ENCODE peak calls at places on chromosome 6, in four cellular contexts. K is endothelial cell; Y is Caco-2; S is activated naive CD4-positive, alpha-beta T cell treated with anti-CD3 and anti-CD28 coated beads, Interleukin-2, amount 50 U/mL, for 16 hours. N is an unnamed sample.

GRCh38 chr6:125220712-125221111 is 67.1 kb downstream of the TPD52L1 start:
- DNase-seq in K (peak), Y (no peak), S (no peak), N (no peak)

GRCh38 chr6:157755032-157755751 is 67.9 kb upstream of the SNX9 start:
- DNase-seq in K (no peak), Y (no peak), S (no peak), N (no peak)

GRCh38 chr6:43521836-43522235 is 4.9 kb downstream of the POLR1C start:
- DNase-seq in K (no peak), Y (no peak), S (no peak), N (no peak)

GRCh38 chr6:141421378-141421777 is 711.3 kb upstream of the GJE1 start:
- DNase-seq in K (no peak), Y (no peak), S (no peak), N (no peak)

GRCh38 chr6:104527761-104528415 is 331.8 kb downstream of the HACE1 start:
- DNase-seq in K (peak), Y (no peak), S (no peak), N (no peak)

GRCh38 chr6:35128496-35128895 is 12.6 kb downstream of the TCP11 start:
- DNase-seq in K (no peak), Y (no peak), S (no peak), N (no peak)

GRCh38 chr6:42339991-42340401 is 111.7 kb downstream of the TRERF1 start:
- DNase-seq in K (no peak), Y (no peak), S (peak), N (no peak)

GRCh38 chr6:69265706-69266105 is 531.1 kb downstream of the LMBRD1 start:
- DNase-seq in K (no peak), Y (no peak), S (no peak), N (no peak)

GRCh38 chr6:7644394-7644793 is 54.4 kb downstream of the SNRNP48 start:
- DNase-seq in K (no peak), Y (no peak), S (no peak), N (no peak)

GRCh38 chr6:61886608-61887259 is 399.3 kb downstream of the KHDRBS2 start:
- DNase-seq in K (no peak), Y (no peak), S (no peak), N (no peak)

GRCh38 chr6:17012421-17013225 is 89.2 kb upstream of the STMND1 start:
- DNase-seq in K (peak), Y (peak), S (no peak), N (no peak)

GRCh38 chr6:67888886-67889681 is 746.0 kb upstream of the ADGRB3 start:
- DNase-seq in K (no peak), Y (no peak), S (no peak), N (no peak)

GRCh38 chr6:17001188-17001587 is 100.7 kb upstream of the STMND1 start:
- DNase-seq in K (no peak), Y (no peak), S (no peak), N (no peak)

GRCh38 chr6:161379828-161380598 is 106.2 kb upstream of the AGPAT4 start:
- DNase-seq in K (no peak), Y (no peak), S (no peak), N (no peak)

GRCh38 chr6:74936886-74937285 is 269.0 kb downstream of the COL12A1 start:
- DNase-seq in K (no peak), Y (no peak), S (no peak), N (no peak)

GRCh38 chr6:16227605-16228004 is 10.8 kb upstream of the GMPR start:
- DNase-seq in K (no peak), Y (no peak), S (no peak), N (no peak)

GRCh38 chr6:144447487-144447886 is 162.4 kb downstream of the UTRN start:
- DNase-seq in K (no peak), Y (no peak), S (no peak), N (no peak)

GRCh38 chr6:42864602-42865001 is 14.8 kb upstream of the RPL7L1 start:
- DNase-seq in K (no peak), Y (no peak), S (no peak), N (no peak)

GRCh38 chr6:35576647-35577046 is 64.0 kb upstream of the TULP1 start:
- DNase-seq in K (no peak), Y (no peak), S (no peak), N (no peak)

GRCh38 chr6:52739134-52739533 is 24.1 kb downstream of the GSTA2 start:
- DNase-seq in K (no peak), Y (no peak), S (no peak), N (no peak)

GRCh38 chr6:33123732-33124524 is 48.1 kb downstream of the HLA-DPB1 start:
- DNase-seq in K (no peak), Y (no peak), S (no peak), N (no peak)

GRCh38 chr6:4491501-4492260 is 284.5 kb upstream of the CDYL start:
- DNase-seq in K (no peak), Y (no peak), S (no peak), N (no peak)

GRCh38 chr6:134722429-134722828 is 227.5 kb downstream of the ALDH8A1 start:
- DNase-seq in K (no peak), Y (no peak), S (no peak), N (no peak)

GRCh38 chr6:145119091-145119490 is 616.2 kb downstream of the EPM2A start:
- DNase-seq in K (no peak), Y (no peak), S (no peak), N (no peak)

GRCh38 chr6:30450908-30451818 is 38.1 kb upstream of the HLA-E start:
- DNase-seq in K (peak), Y (no peak), S (peak), N (no peak)

GRCh38 chr6:155187994-155188706 is 75.7 kb upstream of the CLDN20 start:
- DNase-seq in K (no peak), Y (no peak), S (no peak), N (no peak)

GRCh38 chr6:5511924-5512323 is 250.6 kb downstream of the FARS2 start:
- DNase-seq in K (no peak), Y (no peak), S (no peak), N (no peak)

GRCh38 chr6:42239333-42239732 is 21.7 kb upstream of the MRPS10 start:
- DNase-seq in K (no peak), Y (no peak), S (no peak), N (no peak)